ENCODE peak calls at places on chromosomes 11 and 22, in seven cellular contexts. K, W, B, S, U, D and T are unnamed samples.

GRCh38 chr11:16958833-16959232 is 55.4 kb downstream of the PLEKHA7 start:
- DNase-seq in W (no peak), B (no peak), S (no peak), D (no peak), U (no peak), K (no peak), T (no peak)

GRCh38 chr11:117589024-117589423 is 208.0 kb downstream of the DSCAML1 start:
- DNase-seq in D (no peak), U (no peak), S (no peak), K (no peak), W (no peak), B (no peak), T (no peak)

GRCh38 chr11:32421992-32422391 is 13.3 kb downstream of the WT1 start:
- DNase-seq in U (no peak), W (no peak), D (no peak), S (no peak), B (no peak), K (no peak), T (no peak)

GRCh38 chr11:34948721-34949120 is 32.3 kb downstream of the PDHX start:
- DNase-seq in S (peak), B (no peak), W (no peak), K (no peak), U (no peak), D (no peak), T (no peak)

GRCh38 chr11:58940028-58940427 is 740 bp downstream of the GLYATL1 start:
- DNase-seq in D (no peak), W (no peak), K (no peak), S (no peak), B (no peak), U (no peak), T (no peak)

GRCh38 chr11:23123766-23124165 is 263.5 kb upstream of the CCDC179 start:
- DNase-seq in K (no peak), D (peak), W (no peak), U (no peak), S (peak), B (no peak), T (no peak)

GRCh38 chr11:134516529-134516928 is 104.5 kb upstream of the B3GAT1 start:
- DNase-seq in W (no peak), U (no peak), S (no peak), K (no peak), B (no peak), D (no peak), T (no peak)

GRCh38 chr22:44596726-44597125 is 98.7 kb upstream of the RTL6 start:
- DNase-seq in B (no peak), D (no peak), U (no peak), K (no peak), S (no peak), W (no peak), T (no peak)

GRCh38 chr22:46275455-46276129 is 7.8 kb downstream of the TTC38 start:
- DNase-seq in D (no peak), W (no peak), U (no peak), K (no peak), S (no peak), B (no peak), T (no peak)

GRCh38 chr11:58659404-58659803 is 36.9 kb downstream of the CNTF start:
- DNase-seq in U (no peak), K (no peak), W (no peak), D (no peak), S (no peak), B (no peak), T (no peak)

GRCh38 chr22:28710112-28710888 is 30.7 kb upstream of the TTC28 start:
- DNase-seq in D (peak), U (peak), B (no peak), K (no peak), W (no peak), S (peak), T (no peak)

GRCh38 chr11:129455756-129456436 is 80.2 kb downstream of the BARX2 start:
- DNase-seq in K (no peak), W (no peak), U (peak), B (no peak), S (no peak), D (no peak), T (no peak)

GRCh38 chr11:67671211-67671520 is 3.3 kb downstream of the ALDH3B2 start:
- DNase-seq in K (no peak), S (no peak), W (no peak), D (no peak), U (peak), B (no peak), T (no peak)
- H2BK120ac ChIP-seq in K (no peak), S (no peak), W (no peak), D (no peak), U (no peak), B (no peak), T (no peak)

DNA sequence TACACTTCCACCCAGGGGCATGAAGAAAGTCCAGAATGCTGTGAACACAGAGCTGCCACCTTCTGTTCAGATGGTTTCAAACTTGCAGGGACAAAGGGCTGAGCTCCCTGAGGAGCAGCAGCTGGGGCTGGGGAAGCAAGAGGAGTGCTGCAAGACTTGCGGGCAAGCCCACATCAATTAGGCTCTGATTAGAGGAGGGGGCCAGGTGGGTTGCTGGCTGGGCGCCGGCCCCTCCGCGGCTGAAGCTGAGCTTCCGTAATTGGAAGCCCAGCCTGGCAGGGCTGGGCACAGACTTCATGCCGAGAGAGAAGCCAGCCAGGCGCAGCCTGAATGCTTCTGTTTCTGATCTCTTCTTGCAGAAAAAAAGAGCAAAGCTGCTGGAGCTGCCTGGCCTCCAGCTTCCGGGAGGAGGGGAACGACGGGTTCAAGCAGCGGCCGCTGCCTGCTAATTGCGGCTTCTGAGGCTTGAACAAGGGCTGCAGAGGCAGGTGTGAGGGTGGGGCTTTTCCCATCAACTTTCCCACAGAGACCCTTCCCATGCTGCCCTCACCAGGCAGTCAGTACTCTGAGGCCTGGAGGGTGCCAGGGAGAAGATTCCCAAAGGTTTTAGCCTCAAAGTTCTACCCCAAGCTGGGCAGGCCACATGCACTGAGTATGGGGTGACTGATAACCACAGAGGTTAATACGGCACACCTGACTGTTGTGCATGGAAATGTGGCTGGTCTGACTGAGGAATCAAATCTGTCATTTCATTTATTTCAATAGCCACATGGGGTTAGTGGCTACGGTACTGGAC is 91.1 kb upstream of the LMO1 start:
- DNase-seq in B (no peak), K (no peak), W (peak), D (no peak), U (peak), S (no peak), T (no peak)
- H3K9ac ChIP-seq in B (no peak), K (no peak), W (no peak), D (no peak), U (no peak), S (no peak), T (no peak)

GRCh38 chr22:26170112-26170492 is 840 bp downstream of the SEZ6L start:
- DNase-seq in W (no peak), D (no peak), S (no peak), U (no peak), B (peak), K (peak), T (peak)
- H2BK120ac ChIP-seq in W (no peak), D (no peak), S (no peak), U (no peak), B (no peak), K (no peak), T (no peak)

GRCh38 chr11:14578551-14578956 is 58.4 kb upstream of the PSMA1 start:
- DNase-seq in S (peak), B (no peak), W (no peak), K (no peak), U (peak), D (peak), T (peak)
- H3K9ac ChIP-seq in S (no peak), B (no peak), W (no peak), K (no peak), U (no peak), D (no peak), T (no peak)

GRCh38 chr11:4559527-4560440 is 14.8 kb downstream of the OR52M1 start:
- DNase-seq in D (no peak), K (peak), U (no peak), S (no peak), W (no peak), B (no peak), T (peak)
- H2BK120ac ChIP-seq in D (no peak), K (no peak), U (peak), S (no peak), W (no peak), B (no peak), T (no peak)

DNA sequence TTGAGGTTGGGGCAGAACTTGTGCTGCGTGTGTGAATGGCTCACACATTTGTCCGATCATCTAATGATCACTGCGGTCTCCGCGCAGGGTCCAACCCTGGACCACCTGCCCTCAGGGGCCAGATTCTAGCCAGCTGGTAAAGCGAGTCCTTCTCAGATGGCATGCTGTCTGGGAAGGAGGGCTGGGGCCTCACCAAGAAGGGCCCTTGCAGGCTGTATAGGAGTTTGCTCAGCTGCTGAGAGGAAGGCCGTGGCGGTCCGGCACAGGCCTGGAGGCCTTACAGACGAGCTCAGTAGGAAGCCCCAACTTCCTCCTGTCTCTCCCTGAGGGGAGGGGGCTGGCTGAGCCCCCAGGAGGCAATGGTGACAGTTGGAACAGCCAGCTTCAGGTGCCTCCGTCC is 13.7 kb downstream of the PHLDA2 start:
- DNase-seq in D (no peak), W (no peak), K (no peak), S (no peak), B (no peak), U (no peak), T (no peak)
- H3K9ac ChIP-seq in D (no peak), W (no peak), K (no peak), S (no peak), B (no peak), U (no peak), T (no peak)